ENCODE peak calls at places on chromosomes 2 and 18, in seven cellular contexts. One of them, this sample, is unnamed.

GRCh38 chr18:75211721-75212625 is 1.4 kb downstream of the TSHZ1 start:
- DNase-seq in nephron progenitor cell: peak
- DNase-seq in GM06990: peak
- DNase-seq in cardiac fibroblast: peak
- DNase-seq in progenitor cell of endocrine pancreas: peak
- DNase-seq in left lung: peak
- DNase-seq in osteocyte: no peak
- DNase-seq in this sample: peak

GRCh38 chr2:74493546-74493945 is 5.9 kb downstream of the LBX2 start:
- DNase-seq in nephron progenitor cell: no peak
- DNase-seq in GM06990: no peak
- DNase-seq in cardiac fibroblast: no peak
- DNase-seq in progenitor cell of endocrine pancreas: no peak
- DNase-seq in left lung: no peak
- DNase-seq in osteocyte: no peak
- DNase-seq in this sample: no peak

GRCh38 chr2:118902279-118903028 is 39.5 kb upstream of the MARCO start:
- DNase-seq in nephron progenitor cell: no peak
- DNase-seq in GM06990: no peak
- DNase-seq in cardiac fibroblast: no peak
- DNase-seq in progenitor cell of endocrine pancreas: no peak
- DNase-seq in left lung: no peak
- DNase-seq in osteocyte: peak
- DNase-seq in this sample: no peak

GRCh38 chr18:6624729-6625308 is 104.7 kb upstream of the ARHGAP28 start:
- DNase-seq in nephron progenitor cell: no peak
- DNase-seq in GM06990: no peak
- DNase-seq in cardiac fibroblast: peak
- DNase-seq in progenitor cell of endocrine pancreas: no peak
- DNase-seq in left lung: no peak
- DNase-seq in osteocyte: no peak
- DNase-seq in this sample: no peak

GRCh38 chr2:118457956-118458355 is 369.7 kb downstream of the INSIG2 start:
- DNase-seq in nephron progenitor cell: no peak
- DNase-seq in GM06990: no peak
- DNase-seq in cardiac fibroblast: no peak
- DNase-seq in progenitor cell of endocrine pancreas: no peak
- DNase-seq in left lung: no peak
- DNase-seq in osteocyte: no peak
- DNase-seq in this sample: no peak

GRCh38 chr2:179963626-179964025 is 43.5 kb downstream of the CWC22 start:
- DNase-seq in nephron progenitor cell: no peak
- DNase-seq in GM06990: no peak
- DNase-seq in cardiac fibroblast: peak
- DNase-seq in progenitor cell of endocrine pancreas: no peak
- DNase-seq in left lung: no peak
- DNase-seq in osteocyte: no peak
- DNase-seq in this sample: no peak

GRCh38 chr2:54287532-54287931 is 31.5 kb upstream of the TSPYL6 start:
- DNase-seq in nephron progenitor cell: no peak
- DNase-seq in GM06990: no peak
- DNase-seq in cardiac fibroblast: no peak
- DNase-seq in progenitor cell of endocrine pancreas: no peak
- DNase-seq in left lung: no peak
- DNase-seq in osteocyte: no peak
- DNase-seq in this sample: no peak

GRCh38 chr2:95158891-95159619 is 593 bp downstream of the ZNF514 start:
- DNase-seq in nephron progenitor cell: no peak
- DNase-seq in GM06990: peak
- DNase-seq in cardiac fibroblast: peak
- DNase-seq in progenitor cell of endocrine pancreas: peak
- DNase-seq in left lung: peak
- DNase-seq in osteocyte: no peak
- DNase-seq in this sample: peak

GRCh38 chr2:215363461-215364156 is 51.8 kb downstream of the ATIC start:
- DNase-seq in nephron progenitor cell: no peak
- DNase-seq in GM06990: no peak
- DNase-seq in cardiac fibroblast: peak
- DNase-seq in progenitor cell of endocrine pancreas: no peak
- DNase-seq in left lung: no peak
- DNase-seq in osteocyte: no peak
- DNase-seq in this sample: no peak

GRCh38 chr2:182887093-182887492 is 20.7 kb upstream of the FRZB start:
- DNase-seq in nephron progenitor cell: no peak
- DNase-seq in GM06990: no peak
- DNase-seq in cardiac fibroblast: no peak
- DNase-seq in progenitor cell of endocrine pancreas: no peak
- DNase-seq in left lung: no peak
- DNase-seq in osteocyte: no peak
- DNase-seq in this sample: no peak

GRCh38 chr18:2979027-2979570 is 33.8 kb downstream of the LPIN2 start:
- DNase-seq in nephron progenitor cell: no peak
- DNase-seq in GM06990: no peak
- DNase-seq in cardiac fibroblast: peak
- DNase-seq in progenitor cell of endocrine pancreas: no peak
- DNase-seq in left lung: no peak
- DNase-seq in osteocyte: no peak
- DNase-seq in this sample: no peak

GRCh38 chr2:99602475-99602874 is 112.7 kb upstream of the REV1 start:
- DNase-seq in nephron progenitor cell: no peak
- DNase-seq in GM06990: no peak
- DNase-seq in cardiac fibroblast: peak
- DNase-seq in progenitor cell of endocrine pancreas: no peak
- DNase-seq in left lung: no peak
- DNase-seq in osteocyte: no peak
- DNase-seq in this sample: no peak

GRCh38 chr2:68203587-68203986 is 45.9 kb downstream of the PNO1 start:
- DNase-seq in nephron progenitor cell: no peak
- DNase-seq in GM06990: peak
- DNase-seq in cardiac fibroblast: no peak
- DNase-seq in progenitor cell of endocrine pancreas: no peak
- DNase-seq in left lung: no peak
- DNase-seq in osteocyte: no peak
- DNase-seq in this sample: peak

GRCh38 chr2:67752964-67753363 is 309.8 kb downstream of the C1D start:
- DNase-seq in nephron progenitor cell: no peak
- DNase-seq in GM06990: no peak
- DNase-seq in cardiac fibroblast: peak
- DNase-seq in progenitor cell of endocrine pancreas: no peak
- DNase-seq in left lung: no peak
- DNase-seq in osteocyte: no peak
- DNase-seq in this sample: no peak

GRCh38 chr18:57083485-57083884 is 63.4 kb upstream of the BOD1L2 start:
- DNase-seq in nephron progenitor cell: no peak
- DNase-seq in GM06990: no peak
- DNase-seq in cardiac fibroblast: no peak
- DNase-seq in progenitor cell of endocrine pancreas: no peak
- DNase-seq in left lung: no peak
- DNase-seq in osteocyte: no peak
- DNase-seq in this sample: no peak

GRCh38 chr18:44715245-44715644 is 34.6 kb downstream of the SETBP1 start:
- DNase-seq in nephron progenitor cell: peak
- DNase-seq in GM06990: no peak
- DNase-seq in cardiac fibroblast: peak
- DNase-seq in progenitor cell of endocrine pancreas: no peak
- DNase-seq in left lung: no peak
- DNase-seq in osteocyte: no peak
- DNase-seq in this sample: no peak

GRCh38 chr18:70374154-70374553 is 85.3 kb downstream of the SOCS6 start:
- DNase-seq in nephron progenitor cell: no peak
- DNase-seq in GM06990: no peak
- DNase-seq in cardiac fibroblast: no peak
- DNase-seq in progenitor cell of endocrine pancreas: no peak
- DNase-seq in left lung: no peak
- DNase-seq in osteocyte: no peak
- DNase-seq in this sample: no peak

GRCh38 chr2:69916151-69916550 is 1.2 kb downstream of the MXD1 start:
- DNase-seq in nephron progenitor cell: no peak
- DNase-seq in GM06990: no peak
- DNase-seq in cardiac fibroblast: no peak
- DNase-seq in progenitor cell of endocrine pancreas: no peak
- DNase-seq in left lung: no peak
- DNase-seq in osteocyte: no peak
- DNase-seq in this sample: no peak

GRCh38 chr2:232321156-232321816 is 57.3 kb upstream of the ALPP start:
- DNase-seq in nephron progenitor cell: no peak
- DNase-seq in GM06990: no peak
- DNase-seq in cardiac fibroblast: no peak
- DNase-seq in progenitor cell of endocrine pancreas: no peak
- DNase-seq in left lung: no peak
- DNase-seq in osteocyte: no peak
- DNase-seq in this sample: no peak

GRCh38 chr18:48902856-48903601 is 47.7 kb downstream of the SMAD7 start:
- DNase-seq in nephron progenitor cell: no peak
- DNase-seq in GM06990: no peak
- DNase-seq in cardiac fibroblast: peak
- DNase-seq in progenitor cell of endocrine pancreas: no peak
- DNase-seq in left lung: peak
- DNase-seq in osteocyte: no peak
- DNase-seq in this sample: no peak

GRCh38 chr2:188189356-188189755 is 102.3 kb upstream of the GULP1 start:
- DNase-seq in nephron progenitor cell: no peak
- DNase-seq in GM06990: no peak
- DNase-seq in cardiac fibroblast: no peak
- DNase-seq in progenitor cell of endocrine pancreas: no peak
- DNase-seq in left lung: no peak
- DNase-seq in osteocyte: no peak
- DNase-seq in this sample: no peak

GRCh38 chr2:204260162-204260877 is 285.0 kb upstream of the PARD3B start:
- DNase-seq in nephron progenitor cell: peak
- DNase-seq in GM06990: no peak
- DNase-seq in cardiac fibroblast: peak
- DNase-seq in progenitor cell of endocrine pancreas: peak
- DNase-seq in left lung: no peak
- DNase-seq in osteocyte: peak
- DNase-seq in this sample: peak

GRCh38 chr18:61554117-61554776 is 221.0 kb downstream of the CDH20 start:
- DNase-seq in nephron progenitor cell: no peak
- DNase-seq in GM06990: no peak
- DNase-seq in cardiac fibroblast: no peak
- DNase-seq in progenitor cell of endocrine pancreas: no peak
- DNase-seq in left lung: no peak
- DNase-seq in osteocyte: no peak
- DNase-seq in this sample: no peak

GRCh38 chr2:152115952-152116351 is 17.1 kb upstream of the CACNB4 start:
- DNase-seq in nephron progenitor cell: no peak
- DNase-seq in GM06990: no peak
- DNase-seq in cardiac fibroblast: no peak
- DNase-seq in progenitor cell of endocrine pancreas: no peak
- DNase-seq in left lung: no peak
- DNase-seq in osteocyte: no peak
- DNase-seq in this sample: no peak

GRCh38 chr2:156331572-156332451 is 709 bp downstream of the NR4A2 start:
- DNase-seq in nephron progenitor cell: peak
- DNase-seq in GM06990: no peak
- DNase-seq in cardiac fibroblast: peak
- DNase-seq in progenitor cell of endocrine pancreas: no peak
- DNase-seq in left lung: peak
- DNase-seq in osteocyte: no peak
- DNase-seq in this sample: peak

GRCh38 chr2:162091325-162092007 is 17.5 kb upstream of the DPP4 start:
- DNase-seq in nephron progenitor cell: no peak
- DNase-seq in GM06990: no peak
- DNase-seq in cardiac fibroblast: no peak
- DNase-seq in progenitor cell of endocrine pancreas: no peak
- DNase-seq in left lung: no peak
- DNase-seq in osteocyte: no peak
- DNase-seq in this sample: no peak

GRCh38 chr2:14927021-14927564 is 294.6 kb downstream of the LRATD1 start:
- DNase-seq in nephron progenitor cell: no peak
- DNase-seq in GM06990: no peak
- DNase-seq in cardiac fibroblast: no peak
- DNase-seq in progenitor cell of endocrine pancreas: no peak
- DNase-seq in left lung: no peak
- DNase-seq in osteocyte: no peak
- DNase-seq in this sample: no peak

GRCh38 chr18:76435321-76435989 is 59.6 kb downstream of the ZNF516 start:
- DNase-seq in nephron progenitor cell: no peak
- DNase-seq in GM06990: no peak
- DNase-seq in cardiac fibroblast: no peak
- DNase-seq in progenitor cell of endocrine pancreas: no peak
- DNase-seq in left lung: no peak
- DNase-seq in osteocyte: no peak
- DNase-seq in this sample: no peak

GRCh38 chr18:26448714-26449159 is 99.6 kb downstream of the KCTD1 start:
- DNase-seq in nephron progenitor cell: no peak
- DNase-seq in GM06990: no peak
- DNase-seq in cardiac fibroblast: no peak
- DNase-seq in progenitor cell of endocrine pancreas: no peak
- DNase-seq in left lung: no peak
- DNase-seq in osteocyte: no peak
- DNase-seq in this sample: no peak

DNA sequence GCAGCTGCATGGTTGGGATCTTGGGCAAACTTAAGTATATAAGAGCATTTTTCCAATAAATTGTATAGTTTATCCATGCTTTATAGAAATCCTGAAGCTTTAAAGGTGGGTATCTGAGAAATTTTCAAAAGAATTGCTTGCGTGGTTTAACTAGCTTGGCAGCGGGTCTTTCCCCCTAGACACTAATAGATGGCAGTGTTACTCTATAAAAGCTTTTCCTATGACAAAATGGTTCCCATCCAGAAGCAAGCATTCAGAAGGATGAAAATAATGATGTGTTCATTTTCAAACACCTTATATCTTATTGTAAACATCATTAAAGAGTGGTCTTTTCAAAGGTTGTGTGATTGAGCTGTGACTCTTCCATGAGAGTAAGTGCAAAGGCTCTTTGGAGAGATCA is 45.9 kb downstream of the KDM3A start:
- DNase-seq in nephron progenitor cell: no peak
- DNase-seq in GM06990: no peak
- DNase-seq in cardiac fibroblast: no peak
- DNase-seq in progenitor cell of endocrine pancreas: no peak
- DNase-seq in left lung: no peak
- DNase-seq in osteocyte: no peak
- DNase-seq in this sample: no peak
- TF ChIP-seq CTCF in nephron progenitor cell: no peak
- TF ChIP-seq CTCF in GM06990: no peak
- TF ChIP-seq CTCF in cardiac fibroblast: no peak
- TF ChIP-seq CTCF in progenitor cell of endocrine pancreas: peak
- TF ChIP-seq CTCF in left lung: no peak
- TF ChIP-seq CTCF in osteocyte: peak
- TF ChIP-seq CTCF in this sample: no peak

GRCh38 chr2:37984589-37984988 is 59.5 kb downstream of the RMDN2 start:
- DNase-seq in nephron progenitor cell: no peak
- DNase-seq in GM06990: no peak
- DNase-seq in cardiac fibroblast: peak
- DNase-seq in progenitor cell of endocrine pancreas: no peak
- DNase-seq in left lung: no peak
- DNase-seq in osteocyte: no peak
- DNase-seq in this sample: no peak
- TF ChIP-seq CTCF in nephron progenitor cell: no peak
- TF ChIP-seq CTCF in GM06990: no peak
- TF ChIP-seq CTCF in cardiac fibroblast: peak
- TF ChIP-seq CTCF in progenitor cell of endocrine pancreas: no peak
- TF ChIP-seq CTCF in left lung: no peak
- TF ChIP-seq CTCF in osteocyte: peak
- TF ChIP-seq CTCF in this sample: no peak

GRCh38 chr2:176285321-176285720 is 16.1 kb downstream of the MTX2 start:
- DNase-seq in nephron progenitor cell: no peak
- DNase-seq in GM06990: no peak
- DNase-seq in cardiac fibroblast: no peak
- DNase-seq in progenitor cell of endocrine pancreas: no peak
- DNase-seq in left lung: no peak
- DNase-seq in osteocyte: no peak
- DNase-seq in this sample: no peak
- TF ChIP-seq CTCF in nephron progenitor cell: peak
- TF ChIP-seq CTCF in GM06990: no peak
- TF ChIP-seq CTCF in cardiac fibroblast: no peak
- TF ChIP-seq CTCF in progenitor cell of endocrine pancreas: peak
- TF ChIP-seq CTCF in left lung: no peak
- TF ChIP-seq CTCF in osteocyte: no peak
- TF ChIP-seq CTCF in this sample: no peak

GRCh38 chr18:9661564-9661963 is 46.5 kb upstream of the RAB31 start:
- DNase-seq in nephron progenitor cell: no peak
- DNase-seq in GM06990: no peak
- DNase-seq in cardiac fibroblast: no peak
- DNase-seq in progenitor cell of endocrine pancreas: no peak
- DNase-seq in left lung: no peak
- DNase-seq in osteocyte: peak
- DNase-seq in this sample: no peak
- TF ChIP-seq CTCF in nephron progenitor cell: no peak
- TF ChIP-seq CTCF in GM06990: peak
- TF ChIP-seq CTCF in cardiac fibroblast: peak
- TF ChIP-seq CTCF in progenitor cell of endocrine pancreas: no peak
- TF ChIP-seq CTCF in left lung: no peak
- TF ChIP-seq CTCF in osteocyte: peak
- TF ChIP-seq CTCF in this sample: no peak